ENCODE peak calls at places on chromosomes 2 and 18, in six cellular contexts. One of them, this sample, is unnamed.

GRCh38 chr2:207251573-207252192 is 85.9 kb upstream of the KLF7 start:
- DNase-seq in neural progenitor cell: no peak
- DNase-seq in AG10803: no peak
- DNase-seq in AG09309: no peak
- DNase-seq in CD8-positive, alpha-beta T cell: no peak
- DNase-seq in adrenal gland: no peak
- DNase-seq in this sample: no peak

GRCh38 chr2:101616411-101616810 is 81.1 kb upstream of the MAP4K4 start:
- DNase-seq in neural progenitor cell: no peak
- DNase-seq in AG10803: no peak
- DNase-seq in AG09309: no peak
- DNase-seq in CD8-positive, alpha-beta T cell: no peak
- DNase-seq in adrenal gland: no peak
- DNase-seq in this sample: no peak

GRCh38 chr2:152755029-152755428 is 36.6 kb downstream of the ARL6IP6 start:
- DNase-seq in neural progenitor cell: peak
- DNase-seq in AG10803: no peak
- DNase-seq in AG09309: no peak
- DNase-seq in CD8-positive, alpha-beta T cell: no peak
- DNase-seq in adrenal gland: peak
- DNase-seq in this sample: no peak

GRCh38 chr2:234694244-234695013 is 197.5 kb upstream of the ARL4C start:
- DNase-seq in neural progenitor cell: no peak
- DNase-seq in AG10803: peak
- DNase-seq in AG09309: no peak
- DNase-seq in CD8-positive, alpha-beta T cell: no peak
- DNase-seq in adrenal gland: no peak
- DNase-seq in this sample: no peak

GRCh38 chr2:190561091-190561490 is 26.6 kb upstream of the NEMP2 start:
- DNase-seq in neural progenitor cell: no peak
- DNase-seq in AG10803: no peak
- DNase-seq in AG09309: no peak
- DNase-seq in CD8-positive, alpha-beta T cell: no peak
- DNase-seq in adrenal gland: no peak
- DNase-seq in this sample: no peak

GRCh38 chr2:9150568-9150900 is 56.1 kb upstream of the ASAP2 start:
- DNase-seq in neural progenitor cell: no peak
- DNase-seq in AG10803: no peak
- DNase-seq in AG09309: no peak
- DNase-seq in CD8-positive, alpha-beta T cell: no peak
- DNase-seq in adrenal gland: no peak
- DNase-seq in this sample: no peak

GRCh38 chr18:58862851-58863538 is 1.7 kb upstream of the ZNF532 start:
- DNase-seq in neural progenitor cell: peak
- DNase-seq in AG10803: peak
- DNase-seq in AG09309: no peak
- DNase-seq in CD8-positive, alpha-beta T cell: no peak
- DNase-seq in adrenal gland: peak
- DNase-seq in this sample: no peak

GRCh38 chr2:86441789-86442641 is 844 bp downstream of the KDM3A start:
- DNase-seq in neural progenitor cell: peak
- DNase-seq in AG10803: peak
- DNase-seq in AG09309: no peak
- DNase-seq in CD8-positive, alpha-beta T cell: peak
- DNase-seq in adrenal gland: peak
- DNase-seq in this sample: peak

GRCh38 chr2:165837122-165837521 is 43.1 kb upstream of the GALNT3 start:
- DNase-seq in neural progenitor cell: peak
- DNase-seq in AG10803: peak
- DNase-seq in AG09309: peak
- DNase-seq in CD8-positive, alpha-beta T cell: no peak
- DNase-seq in adrenal gland: no peak
- DNase-seq in this sample: no peak

GRCh38 chr2:112834379-112835014 is 2.1 kb downstream of the IL1B start:
- DNase-seq in neural progenitor cell: no peak
- DNase-seq in AG10803: no peak
- DNase-seq in AG09309: no peak
- DNase-seq in CD8-positive, alpha-beta T cell: no peak
- DNase-seq in adrenal gland: no peak
- DNase-seq in this sample: no peak

GRCh38 chr18:62844850-62845643 is 129.7 kb downstream of the PHLPP1 start:
- DNase-seq in neural progenitor cell: no peak
- DNase-seq in AG10803: no peak
- DNase-seq in AG09309: no peak
- DNase-seq in CD8-positive, alpha-beta T cell: no peak
- DNase-seq in adrenal gland: no peak
- DNase-seq in this sample: no peak

GRCh38 chr2:191165190-191165643 is 14.4 kb upstream of the STAT4 start:
- DNase-seq in neural progenitor cell: peak
- DNase-seq in AG10803: peak
- DNase-seq in AG09309: no peak
- DNase-seq in CD8-positive, alpha-beta T cell: no peak
- DNase-seq in adrenal gland: no peak
- DNase-seq in this sample: no peak

GRCh38 chr2:20561703-20562454 is 89.0 kb downstream of the HS1BP3 start:
- DNase-seq in neural progenitor cell: no peak
- DNase-seq in AG10803: peak
- DNase-seq in AG09309: no peak
- DNase-seq in CD8-positive, alpha-beta T cell: no peak
- DNase-seq in adrenal gland: no peak
- DNase-seq in this sample: no peak

GRCh38 chr2:214481204-214481603 is 70.3 kb downstream of the VWC2L start:
- DNase-seq in neural progenitor cell: peak
- DNase-seq in AG10803: no peak
- DNase-seq in AG09309: peak
- DNase-seq in CD8-positive, alpha-beta T cell: no peak
- DNase-seq in adrenal gland: no peak
- DNase-seq in this sample: peak

GRCh38 chr2:529425-529824 is 147.8 kb downstream of the TMEM18 start:
- DNase-seq in neural progenitor cell: peak
- DNase-seq in AG10803: no peak
- DNase-seq in AG09309: no peak
- DNase-seq in CD8-positive, alpha-beta T cell: no peak
- DNase-seq in adrenal gland: no peak
- DNase-seq in this sample: no peak

GRCh38 chr18:12703714-12704113 is 872 bp downstream of the PSMG2 start:
- DNase-seq in neural progenitor cell: peak
- DNase-seq in AG10803: peak
- DNase-seq in AG09309: no peak
- DNase-seq in CD8-positive, alpha-beta T cell: no peak
- DNase-seq in adrenal gland: no peak
- DNase-seq in this sample: no peak

GRCh38 chr18:55289775-55290174 is 298.2 kb downstream of the TCF4 start:
- DNase-seq in neural progenitor cell: no peak
- DNase-seq in AG10803: no peak
- DNase-seq in AG09309: no peak
- DNase-seq in CD8-positive, alpha-beta T cell: no peak
- DNase-seq in adrenal gland: no peak
- DNase-seq in this sample: no peak

GRCh38 chr2:47357475-47357874 is 45.5 kb upstream of the MSH2 start:
- DNase-seq in neural progenitor cell: no peak
- DNase-seq in AG10803: peak
- DNase-seq in AG09309: peak
- DNase-seq in CD8-positive, alpha-beta T cell: no peak
- DNase-seq in adrenal gland: no peak
- DNase-seq in this sample: no peak

GRCh38 chr2:218282173-218282991 is 9.9 kb downstream of the TMBIM1 start:
- DNase-seq in neural progenitor cell: no peak
- DNase-seq in AG10803: peak
- DNase-seq in AG09309: no peak
- DNase-seq in CD8-positive, alpha-beta T cell: no peak
- DNase-seq in adrenal gland: no peak
- DNase-seq in this sample: no peak

GRCh38 chr2:10934979-10935350 is 23.2 kb downstream of the KCNF1 start:
- DNase-seq in neural progenitor cell: no peak
- DNase-seq in AG10803: no peak
- DNase-seq in AG09309: no peak
- DNase-seq in CD8-positive, alpha-beta T cell: no peak
- DNase-seq in adrenal gland: no peak
- DNase-seq in this sample: no peak

GRCh38 chr2:223529676-223530075 is 72.5 kb downstream of the SCG2 start:
- DNase-seq in neural progenitor cell: no peak
- DNase-seq in AG10803: peak
- DNase-seq in AG09309: no peak
- DNase-seq in CD8-positive, alpha-beta T cell: no peak
- DNase-seq in adrenal gland: no peak
- DNase-seq in this sample: no peak

GRCh38 chr18:32301976-32302743 is 112.3 kb downstream of the MEP1B start:
- DNase-seq in neural progenitor cell: no peak
- DNase-seq in AG10803: peak
- DNase-seq in AG09309: no peak
- DNase-seq in CD8-positive, alpha-beta T cell: no peak
- DNase-seq in adrenal gland: no peak
- DNase-seq in this sample: peak

DNA sequence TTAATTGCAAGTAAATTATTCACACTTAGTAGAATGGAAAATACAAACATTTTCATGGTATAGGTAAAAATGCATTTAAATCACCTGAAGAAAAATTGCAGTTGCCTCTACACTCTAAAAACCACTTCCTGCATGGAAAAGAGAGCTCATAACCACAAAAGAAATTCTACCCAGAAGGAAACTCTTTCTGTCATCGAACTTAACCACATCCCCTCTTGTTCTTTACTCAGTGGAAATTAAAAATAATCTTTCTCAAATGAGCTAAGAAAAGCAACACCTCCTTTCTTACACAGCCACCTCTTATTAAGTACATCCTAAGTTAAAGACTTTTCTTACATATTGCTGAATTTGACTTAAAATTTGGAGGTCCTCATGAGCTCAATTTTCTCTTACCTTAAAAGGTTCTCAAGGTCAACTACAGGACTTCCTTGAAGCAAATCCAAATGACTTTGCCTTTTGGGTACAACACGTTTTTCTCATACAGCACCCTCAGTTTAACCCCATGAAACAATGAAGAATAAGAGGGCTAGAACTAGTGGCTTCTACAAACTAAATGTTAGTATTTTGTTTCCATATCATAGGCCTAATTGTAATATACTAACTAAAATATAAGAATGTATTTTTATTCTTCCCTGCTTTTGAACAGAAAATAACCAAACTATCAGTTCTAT is 109.1 kb upstream of the CRIM1 start:
- DNase-seq in neural progenitor cell: no peak
- DNase-seq in AG10803: no peak
- DNase-seq in AG09309: no peak
- DNase-seq in CD8-positive, alpha-beta T cell: no peak
- DNase-seq in adrenal gland: no peak
- DNase-seq in this sample: no peak
- H3K4me3 ChIP-seq in neural progenitor cell: no peak
- H3K4me3 ChIP-seq in AG10803: no peak
- H3K4me3 ChIP-seq in AG09309: no peak
- H3K4me3 ChIP-seq in CD8-positive, alpha-beta T cell: no peak
- H3K4me3 ChIP-seq in adrenal gland: no peak
- H3K4me3 ChIP-seq in this sample: no peak

GRCh38 chr2:61471905-61472805 is 1.3 kb upstream of the USP34 start:
- DNase-seq in neural progenitor cell: peak
- DNase-seq in AG10803: peak
- DNase-seq in AG09309: no peak
- DNase-seq in CD8-positive, alpha-beta T cell: peak
- DNase-seq in adrenal gland: no peak
- DNase-seq in this sample: no peak

GRCh38 chr2:61470122-61470951 is 550 bp downstream of the USP34 start:
- DNase-seq in neural progenitor cell: peak
- DNase-seq in AG10803: peak
- DNase-seq in AG09309: no peak
- DNase-seq in CD8-positive, alpha-beta T cell: peak
- DNase-seq in adrenal gland: peak
- DNase-seq in this sample: peak

GRCh38 chr2:61469424-61470121 is 1.3 kb downstream of the USP34 start:
- DNase-seq in neural progenitor cell: no peak
- DNase-seq in AG10803: no peak
- DNase-seq in AG09309: no peak
- DNase-seq in CD8-positive, alpha-beta T cell: no peak
- DNase-seq in adrenal gland: no peak
- DNase-seq in this sample: no peak

DNA sequence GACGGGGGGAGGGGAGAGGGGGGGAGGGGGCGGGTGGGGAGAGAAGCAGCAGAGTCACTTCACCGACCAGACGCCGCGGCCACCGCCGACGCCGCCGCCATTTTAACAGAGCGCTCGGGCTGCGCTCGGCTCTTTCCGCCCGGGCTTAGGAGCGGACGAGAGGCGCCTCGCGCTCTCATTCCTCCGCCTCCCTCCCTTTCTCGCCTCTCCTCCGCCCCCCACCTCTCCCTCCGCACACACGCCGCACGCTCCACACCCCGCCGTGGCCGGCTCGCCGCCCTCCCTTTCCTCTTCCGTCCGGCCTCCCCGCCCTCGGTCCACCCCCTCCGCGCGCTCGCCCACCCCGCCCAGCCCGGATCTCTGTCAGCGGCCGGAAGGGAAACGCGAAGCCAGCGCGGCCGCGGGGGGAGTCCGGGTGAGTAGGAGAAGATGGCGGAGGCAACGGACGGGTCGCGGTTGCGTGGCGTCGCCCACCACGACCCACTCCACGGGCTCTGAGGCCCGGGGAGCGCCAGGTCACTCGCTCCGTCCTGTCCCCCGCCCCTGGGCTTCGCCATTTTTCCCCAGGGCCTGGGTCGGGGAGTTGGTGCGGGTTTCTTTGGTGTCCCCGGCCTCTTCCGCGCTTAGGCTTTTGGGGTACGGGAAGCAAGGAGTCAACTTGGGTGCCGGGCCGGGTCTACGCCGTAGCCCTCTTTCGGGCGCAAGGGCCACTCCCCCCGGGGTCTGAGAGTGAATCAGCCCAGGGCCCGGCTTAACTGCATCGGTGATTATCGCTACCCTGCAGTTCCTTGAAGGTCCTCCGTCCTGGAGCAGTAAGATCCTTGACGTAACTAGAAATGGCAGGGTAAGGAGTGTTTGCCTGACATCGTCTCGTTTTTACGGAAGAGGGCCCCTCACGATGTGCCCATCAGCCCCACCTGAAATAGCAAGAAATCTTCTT is at the start of gene USP34:
- DNase-seq in neural progenitor cell: peak
- DNase-seq in AG10803: peak
- DNase-seq in AG09309: peak
- DNase-seq in CD8-positive, alpha-beta T cell: peak
- DNase-seq in adrenal gland: peak
- DNase-seq in this sample: peak
- TF ChIP-seq CTCF in neural progenitor cell: no peak
- TF ChIP-seq CTCF in AG10803: no peak
- TF ChIP-seq CTCF in AG09309: no peak
- TF ChIP-seq CTCF in CD8-positive, alpha-beta T cell: no peak
- TF ChIP-seq CTCF in adrenal gland: no peak
- TF ChIP-seq CTCF in this sample: no peak

GRCh38 chr2:111068435-111069058 is 52.2 kb upstream of the BCL2L11 start:
- DNase-seq in neural progenitor cell: no peak
- DNase-seq in AG10803: no peak
- DNase-seq in AG09309: no peak
- DNase-seq in CD8-positive, alpha-beta T cell: no peak
- DNase-seq in adrenal gland: no peak
- DNase-seq in this sample: no peak
- H3K4me3 ChIP-seq in neural progenitor cell: no peak
- H3K4me3 ChIP-seq in AG10803: no peak
- H3K4me3 ChIP-seq in AG09309: no peak
- H3K4me3 ChIP-seq in CD8-positive, alpha-beta T cell: no peak
- H3K4me3 ChIP-seq in adrenal gland: no peak
- H3K4me3 ChIP-seq in this sample: no peak

DNA sequence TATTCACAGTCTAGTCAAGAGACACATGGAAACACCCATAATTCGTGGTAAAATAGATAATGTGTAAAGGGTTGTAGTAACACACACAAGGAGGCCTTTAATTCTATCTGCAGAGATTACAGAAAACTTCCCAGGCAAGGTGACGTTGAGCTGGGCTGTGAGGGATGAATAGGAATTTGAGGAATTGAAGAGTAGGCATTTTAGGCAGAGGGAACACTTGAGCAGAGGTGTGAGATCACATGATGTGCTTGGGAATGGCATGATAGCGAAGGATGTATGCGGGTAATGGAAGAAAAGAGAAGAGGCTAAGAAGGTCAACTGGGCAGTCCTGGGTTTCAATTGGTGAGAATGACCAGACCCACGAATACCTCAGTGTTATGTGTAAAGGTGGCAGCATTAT is 20.2 kb downstream of the DRC1 start:
- DNase-seq in neural progenitor cell: no peak
- DNase-seq in AG10803: no peak
- DNase-seq in AG09309: no peak
- DNase-seq in CD8-positive, alpha-beta T cell: no peak
- DNase-seq in adrenal gland: no peak
- DNase-seq in this sample: no peak
- TF ChIP-seq CTCF in neural progenitor cell: no peak
- TF ChIP-seq CTCF in AG10803: no peak
- TF ChIP-seq CTCF in AG09309: no peak
- TF ChIP-seq CTCF in CD8-positive, alpha-beta T cell: no peak
- TF ChIP-seq CTCF in adrenal gland: no peak
- TF ChIP-seq CTCF in this sample: no peak